ENCODE peak calls at places on chromosomes 7 and 10, in eight cellular contexts. One of them, this sample, is unnamed.

GRCh38 chr10:96578022-96578421 is 8.8 kb downstream of the TM9SF3 start:
- DNase-seq in PC-9: no peak
- DNase-seq in mesenchymal stem cell: no peak
- DNase-seq in right cardiac atrium: no peak
- DNase-seq in heart left ventricle: no peak
- DNase-seq in tibial artery: no peak
- DNase-seq in esophagus squamous epithelium: no peak
- DNase-seq in GM23248: no peak
- DNase-seq in this sample: no peak

GRCh38 chr7:139317954-139318505 is 23.1 kb upstream of the FMC1 start:
- DNase-seq in esophagus squamous epithelium: no peak
- DNase-seq in right cardiac atrium: no peak
- DNase-seq in GM23248: no peak
- DNase-seq in PC-9: no peak
- DNase-seq in tibial artery: no peak
- DNase-seq in mesenchymal stem cell: no peak
- DNase-seq in heart left ventricle: no peak
- DNase-seq in this sample: no peak

GRCh38 chr7:102222445-102222844 is 64.2 kb upstream of the SH2B2 start:
- DNase-seq in heart left ventricle: no peak
- DNase-seq in tibial artery: no peak
- DNase-seq in esophagus squamous epithelium: no peak
- DNase-seq in mesenchymal stem cell: no peak
- DNase-seq in PC-9: no peak
- DNase-seq in GM23248: no peak
- DNase-seq in right cardiac atrium: no peak
- DNase-seq in this sample: no peak

GRCh38 chr10:1677307-1677939 is 59.9 kb downstream of the ADARB2 start:
- DNase-seq in heart left ventricle: no peak
- DNase-seq in mesenchymal stem cell: no peak
- DNase-seq in tibial artery: no peak
- DNase-seq in right cardiac atrium: no peak
- DNase-seq in esophagus squamous epithelium: no peak
- DNase-seq in PC-9: no peak
- DNase-seq in GM23248: no peak
- DNase-seq in this sample: no peak

GRCh38 chr7:41193738-41194287 is 509.1 kb downstream of the INHBA start:
- DNase-seq in right cardiac atrium: no peak
- DNase-seq in PC-9: no peak
- DNase-seq in esophagus squamous epithelium: no peak
- DNase-seq in mesenchymal stem cell: no peak
- DNase-seq in tibial artery: no peak
- DNase-seq in heart left ventricle: no peak
- DNase-seq in GM23248: no peak
- DNase-seq in this sample: no peak

GRCh38 chr7:86920154-86920553 is 139.3 kb downstream of the ELAPOR2 start:
- DNase-seq in esophagus squamous epithelium: no peak
- DNase-seq in GM23248: no peak
- DNase-seq in PC-9: no peak
- DNase-seq in right cardiac atrium: no peak
- DNase-seq in mesenchymal stem cell: no peak
- DNase-seq in tibial artery: no peak
- DNase-seq in heart left ventricle: no peak
- DNase-seq in this sample: no peak

GRCh38 chr10:68163735-68164134 is 54.4 kb downstream of the MYPN start:
- DNase-seq in esophagus squamous epithelium: no peak
- DNase-seq in PC-9: no peak
- DNase-seq in heart left ventricle: no peak
- DNase-seq in mesenchymal stem cell: peak; percentile 7
- DNase-seq in tibial artery: no peak
- DNase-seq in right cardiac atrium: no peak
- DNase-seq in GM23248: no peak
- DNase-seq in this sample: no peak

GRCh38 chr10:71398991-71399375 is 2.3 kb downstream of the CDH23 start:
- DNase-seq in heart left ventricle: no peak
- DNase-seq in tibial artery: no peak
- DNase-seq in right cardiac atrium: no peak
- DNase-seq in mesenchymal stem cell: no peak
- DNase-seq in PC-9: no peak
- DNase-seq in GM23248: no peak
- DNase-seq in esophagus squamous epithelium: no peak
- DNase-seq in this sample: no peak

GRCh38 chr7:90919766-90920165 is 323.6 kb downstream of the CDK14 start:
- DNase-seq in heart left ventricle: no peak
- DNase-seq in right cardiac atrium: no peak
- DNase-seq in PC-9: no peak
- DNase-seq in tibial artery: no peak
- DNase-seq in GM23248: no peak
- DNase-seq in esophagus squamous epithelium: no peak
- DNase-seq in mesenchymal stem cell: no peak
- DNase-seq in this sample: no peak

GRCh38 chr7:50982626-50983025 is 199.9 kb upstream of the GRB10 start:
- DNase-seq in right cardiac atrium: no peak
- DNase-seq in heart left ventricle: no peak
- DNase-seq in mesenchymal stem cell: no peak
- DNase-seq in esophagus squamous epithelium: no peak
- DNase-seq in PC-9: no peak
- DNase-seq in tibial artery: no peak
- DNase-seq in GM23248: no peak
- DNase-seq in this sample: no peak

GRCh38 chr7:5582532-5582935 is 158.9 kb upstream of the TNRC18 start:
- DNase-seq in right cardiac atrium: no peak
- DNase-seq in esophagus squamous epithelium: no peak
- DNase-seq in heart left ventricle: no peak
- DNase-seq in PC-9: no peak
- DNase-seq in mesenchymal stem cell: no peak
- DNase-seq in GM23248: no peak
- DNase-seq in tibial artery: no peak
- DNase-seq in this sample: no peak

GRCh38 chr10:29389493-29389892 is 100.6 kb downstream of the LYZL1 start:
- DNase-seq in mesenchymal stem cell: no peak
- DNase-seq in right cardiac atrium: no peak
- DNase-seq in tibial artery: no peak
- DNase-seq in heart left ventricle: no peak
- DNase-seq in GM23248: no peak
- DNase-seq in esophagus squamous epithelium: no peak
- DNase-seq in PC-9: no peak
- DNase-seq in this sample: no peak

GRCh38 chr7:42945821-42946615 is 13.8 kb downstream of the MRPL32 start:
- DNase-seq in heart left ventricle: no peak
- DNase-seq in GM23248: peak; percentile 47
- DNase-seq in tibial artery: no peak
- DNase-seq in PC-9: no peak
- DNase-seq in mesenchymal stem cell: peak; percentile 19
- DNase-seq in right cardiac atrium: peak; percentile 38
- DNase-seq in esophagus squamous epithelium: no peak
- DNase-seq in this sample: no peak

GRCh38 chr10:122331615-122332446 is 42.7 kb upstream of the PLEKHA1 start:
- DNase-seq in esophagus squamous epithelium: no peak
- DNase-seq in PC-9: no peak
- DNase-seq in heart left ventricle: no peak
- DNase-seq in tibial artery: no peak
- DNase-seq in GM23248: no peak
- DNase-seq in right cardiac atrium: no peak
- DNase-seq in mesenchymal stem cell: no peak
- DNase-seq in this sample: no peak

GRCh38 chr7:106820321-106821217 is 44.5 kb upstream of the PIK3CG start:
- DNase-seq in PC-9: no peak
- DNase-seq in heart left ventricle: no peak
- DNase-seq in right cardiac atrium: no peak
- DNase-seq in tibial artery: no peak
- DNase-seq in GM23248: no peak
- DNase-seq in esophagus squamous epithelium: no peak
- DNase-seq in mesenchymal stem cell: no peak
- DNase-seq in this sample: no peak

GRCh38 chr7:55247466-55247865 is 117.7 kb upstream of the LANCL2 start:
- DNase-seq in tibial artery: no peak
- DNase-seq in esophagus squamous epithelium: no peak
- DNase-seq in heart left ventricle: no peak
- DNase-seq in PC-9: peak; percentile 46
- DNase-seq in right cardiac atrium: no peak
- DNase-seq in GM23248: peak; percentile 39
- DNase-seq in mesenchymal stem cell: no peak
- DNase-seq in this sample: no peak

GRCh38 chr10:70508912-70509366 is 30.4 kb downstream of the PALD1 start:
- DNase-seq in right cardiac atrium: peak; percentile 67
- DNase-seq in heart left ventricle: peak; percentile 72
- DNase-seq in tibial artery: peak; percentile 44
- DNase-seq in PC-9: peak; percentile 8
- DNase-seq in mesenchymal stem cell: peak; percentile 52
- DNase-seq in GM23248: peak; percentile 52
- DNase-seq in esophagus squamous epithelium: no peak
- DNase-seq in this sample: no peak

GRCh38 chr7:5525271-5526189 is 101.9 kb upstream of the TNRC18 start:
- DNase-seq in esophagus squamous epithelium: no peak
- DNase-seq in mesenchymal stem cell: peak; percentile 57
- DNase-seq in PC-9: peak; percentile 53
- DNase-seq in right cardiac atrium: no peak
- DNase-seq in GM23248: peak; percentile 48
- DNase-seq in heart left ventricle: no peak
- DNase-seq in tibial artery: no peak
- DNase-seq in this sample: no peak

DNA sequence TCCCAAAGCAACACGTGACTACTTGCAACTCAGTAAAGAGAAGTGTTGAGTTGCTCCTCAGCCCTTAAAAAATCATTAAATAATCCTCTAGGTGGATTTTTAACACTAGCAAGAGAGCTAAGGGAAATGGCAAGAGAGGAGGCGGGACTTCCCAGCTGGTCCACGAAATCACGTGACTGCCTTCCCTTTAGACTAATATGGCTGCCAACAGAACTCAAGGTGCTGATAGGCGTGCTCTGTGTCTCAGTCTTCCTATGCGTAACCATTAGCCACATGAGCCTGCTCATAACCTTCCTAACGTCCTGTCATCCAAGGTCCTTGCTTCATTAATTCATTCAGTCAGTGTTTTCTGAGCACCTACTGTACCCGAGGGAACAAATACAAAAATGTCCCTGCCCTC is 66.0 kb downstream of the RSU1 start:
- DNase-seq in right cardiac atrium: no peak
- DNase-seq in PC-9: no peak
- DNase-seq in esophagus squamous epithelium: no peak
- DNase-seq in mesenchymal stem cell: no peak
- DNase-seq in heart left ventricle: no peak
- DNase-seq in GM23248: no peak
- DNase-seq in tibial artery: no peak
- DNase-seq in this sample: no peak
- H3K4me3 ChIP-seq in right cardiac atrium: no peak overlapping the region
- H3K4me3 ChIP-seq in PC-9: no peak overlapping the region
- H3K4me3 ChIP-seq in esophagus squamous epithelium: no peak overlapping the region
- H3K4me3 ChIP-seq in mesenchymal stem cell: no peak overlapping the region
- H3K4me3 ChIP-seq in heart left ventricle: no peak overlapping the region
- H3K4me3 ChIP-seq in GM23248: no peak overlapping the region
- H3K4me3 ChIP-seq in tibial artery: no peak overlapping the region
- H3K4me3 ChIP-seq in this sample: no peak overlapping the region

GRCh38 chr10:100894033-100894432 is 18.7 kb upstream of the SLF2 start:
- DNase-seq in mesenchymal stem cell: no peak
- DNase-seq in right cardiac atrium: no peak
- DNase-seq in tibial artery: no peak
- DNase-seq in GM23248: no peak
- DNase-seq in esophagus squamous epithelium: no peak
- DNase-seq in heart left ventricle: no peak
- DNase-seq in PC-9: no peak
- DNase-seq in this sample: no peak
- H3K27me3 ChIP-seq in mesenchymal stem cell: no peaks in the 10 kb centered on the region
- H3K27me3 ChIP-seq in right cardiac atrium: no peaks in the 10 kb centered on the region
- H3K27me3 ChIP-seq in tibial artery: no peaks in the 10 kb centered on the region
- H3K27me3 ChIP-seq in GM23248: no peaks in the 10 kb centered on the region
- H3K27me3 ChIP-seq in esophagus squamous epithelium: no peaks in the 10 kb centered on the region
- H3K27me3 ChIP-seq in heart left ventricle: no peaks in the 10 kb centered on the region
- H3K27me3 ChIP-seq in PC-9: no peaks in the 10 kb centered on the region
- H3K27me3 ChIP-seq in this sample: no peaks in the 10 kb centered on the region

GRCh38 chr7:155066417-155066950 is 3.6 kb upstream of the HTR5A start:
- DNase-seq in GM23248: peak; percentile 87
- DNase-seq in mesenchymal stem cell: no peak
- DNase-seq in tibial artery: no peak
- DNase-seq in PC-9: no peak
- DNase-seq in right cardiac atrium: no peak
- DNase-seq in heart left ventricle: no peak
- DNase-seq in esophagus squamous epithelium: no peak
- DNase-seq in this sample: no peak

GRCh38 chr7:155071121-155071651 is 1.1 kb downstream of the HTR5A start:
- DNase-seq in esophagus squamous epithelium: no peak
- DNase-seq in GM23248: no peak
- DNase-seq in mesenchymal stem cell: no peak
- DNase-seq in tibial artery: no peak
- DNase-seq in heart left ventricle: no peak
- DNase-seq in PC-9: no peak
- DNase-seq in right cardiac atrium: no peak
- DNase-seq in this sample: peak; percentile 34

GRCh38 chr7:155071916-155072315 is 1.8 kb downstream of the HTR5A start:
- DNase-seq in mesenchymal stem cell: no peak
- DNase-seq in heart left ventricle: no peak
- DNase-seq in right cardiac atrium: no peak
- DNase-seq in PC-9: no peak
- DNase-seq in GM23248: no peak
- DNase-seq in tibial artery: no peak
- DNase-seq in esophagus squamous epithelium: no peak
- DNase-seq in this sample: no peak

GRCh38 chr7:155073922-155074321 is 3.8 kb downstream of the HTR5A start:
- DNase-seq in right cardiac atrium: no peak
- DNase-seq in esophagus squamous epithelium: no peak
- DNase-seq in PC-9: no peak
- DNase-seq in GM23248: no peak
- DNase-seq in heart left ventricle: no peak
- DNase-seq in tibial artery: no peak
- DNase-seq in mesenchymal stem cell: no peak
- DNase-seq in this sample: no peak

GRCh38 chr7:155069992-155070827 is at the start of gene HTR5A:
- DNase-seq in right cardiac atrium: peak; percentile 93
- DNase-seq in heart left ventricle: peak; percentile 77
- DNase-seq in esophagus squamous epithelium: peak; percentile 15
- DNase-seq in mesenchymal stem cell: peak; percentile 73
- DNase-seq in tibial artery: peak; percentile 65
- DNase-seq in GM23248: peak; percentile 94
- DNase-seq in PC-9: peak; percentile 77
- DNase-seq in this sample: peak; percentile 69
- H3K27ac ChIP-seq in right cardiac atrium: no peak within 1 kb of the TSS
- H3K27ac ChIP-seq in heart left ventricle: no peak within 1 kb of the TSS
- H3K27ac ChIP-seq in esophagus squamous epithelium: no peak within 1 kb of the TSS
- H3K27ac ChIP-seq in mesenchymal stem cell: no peak within 1 kb of the TSS
- H3K27ac ChIP-seq in tibial artery: no peak within 1 kb of the TSS
- H3K27ac ChIP-seq in GM23248: no peak within 1 kb of the TSS
- H3K27ac ChIP-seq in PC-9: no peak within 1 kb of the TSS
- H3K27ac ChIP-seq in this sample: peak within 1 kb of the TSS; percentile 87

GRCh38 chr7:158010956-158011698 is 576.5 kb downstream of the PTPRN2 start:
- DNase-seq in GM23248: no peak
- DNase-seq in PC-9: no peak
- DNase-seq in esophagus squamous epithelium: no peak
- DNase-seq in tibial artery: no peak
- DNase-seq in right cardiac atrium: no peak
- DNase-seq in heart left ventricle: no peak
- DNase-seq in mesenchymal stem cell: no peak
- DNase-seq in this sample: no peak
- H3K4me3 ChIP-seq in GM23248: no peak overlapping the region
- H3K4me3 ChIP-seq in PC-9: no peak overlapping the region
- H3K4me3 ChIP-seq in esophagus squamous epithelium: no peak overlapping the region
- H3K4me3 ChIP-seq in tibial artery: no peak overlapping the region
- H3K4me3 ChIP-seq in right cardiac atrium: no peak overlapping the region
- H3K4me3 ChIP-seq in heart left ventricle: peak overlapping the region; percentile 7
- H3K4me3 ChIP-seq in mesenchymal stem cell: no peak overlapping the region
- H3K4me3 ChIP-seq in this sample: no peak overlapping the region